ENCODE peak calls at places on chromosomes 2 and 18, in four cellular contexts. T, A, V and Q are unnamed samples.

GRCh38 chr18:73597832-73598615 is 549.6 kb downstream of the FBXO15 start:
- DNase-seq in T (no peak), A (no peak), V (no peak), Q (no peak)

GRCh38 chr2:241965931-241966412 is 96.4 kb downstream of the RTP5 start:
- DNase-seq in T (peak; percentile 98), A (no peak), V (peak; percentile 94), Q (no peak)

GRCh38 chr2:233076749-233077148 is 16.6 kb downstream of the INPP5D start:
- DNase-seq in T (no peak), A (no peak), V (no peak), Q (no peak)

GRCh38 chr2:133200684-133201421 is 367.4 kb downstream of the NCKAP5 start:
- DNase-seq in T (peak; percentile 95), A (no peak), V (peak; percentile 95), Q (no peak)

GRCh38 chr2:215888680-215889079 is 124.7 kb downstream of the MREG start:
- DNase-seq in T (peak; percentile 22), A (no peak), V (no peak), Q (no peak)

GRCh38 chr2:206477296-206477695 is 34.0 kb downstream of the ADAM23 start:
- DNase-seq in T (peak; percentile 32), A (no peak), V (peak; percentile 34), Q (no peak)

GRCh38 chr2:157934684-157935377 is 58.7 kb upstream of the ACVR1 start:
- DNase-seq in T (no peak), A (no peak), V (no peak), Q (no peak)

GRCh38 chr18:7955175-7955574 is 388.1 kb downstream of the PTPRM start:
- DNase-seq in T (no peak), A (no peak), V (no peak), Q (no peak)

GRCh38 chr2:80392446-80392845 is 87.9 kb upstream of the LRRTM1 start:
- DNase-seq in T (peak; percentile 31), A (no peak), V (peak; percentile 43), Q (no peak)

DNA sequence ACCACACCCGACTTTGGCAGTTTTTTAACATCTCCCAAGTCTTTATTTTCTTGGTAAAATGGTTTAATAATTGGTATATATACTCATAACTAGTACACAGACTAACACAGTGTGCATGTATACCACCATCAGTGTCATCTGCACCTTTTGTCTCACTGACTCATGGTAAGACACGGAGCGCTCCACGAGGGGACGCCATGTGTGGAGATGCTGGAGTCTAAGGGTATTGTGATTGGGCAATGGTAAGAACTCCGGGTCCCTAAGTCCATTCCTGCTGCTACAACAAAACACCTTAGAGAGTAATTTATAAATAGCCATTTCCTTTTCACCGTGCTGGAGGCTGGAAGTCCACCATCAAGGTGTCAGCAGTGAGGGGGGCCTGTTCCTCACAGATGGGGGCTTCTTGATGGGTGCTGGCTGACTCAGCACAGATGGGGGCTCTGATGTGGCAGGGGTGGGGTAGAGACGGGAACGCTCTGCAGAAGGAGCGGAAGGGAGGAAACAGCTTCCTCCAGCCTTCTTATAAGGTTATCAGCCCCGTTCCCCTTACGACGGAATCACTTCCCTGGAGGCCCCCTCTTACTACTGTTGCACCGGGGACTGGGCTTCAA is 42.0 kb upstream of the EDAR start:
- DNase-seq in T (no peak), A (no peak), V (no peak), Q (no peak)
- H3K9ac ChIP-seq in T (no peak overlapping the region), A (no peak overlapping the region), V (no peak overlapping the region), Q (peak overlapping the region; percentile 52)

DNA sequence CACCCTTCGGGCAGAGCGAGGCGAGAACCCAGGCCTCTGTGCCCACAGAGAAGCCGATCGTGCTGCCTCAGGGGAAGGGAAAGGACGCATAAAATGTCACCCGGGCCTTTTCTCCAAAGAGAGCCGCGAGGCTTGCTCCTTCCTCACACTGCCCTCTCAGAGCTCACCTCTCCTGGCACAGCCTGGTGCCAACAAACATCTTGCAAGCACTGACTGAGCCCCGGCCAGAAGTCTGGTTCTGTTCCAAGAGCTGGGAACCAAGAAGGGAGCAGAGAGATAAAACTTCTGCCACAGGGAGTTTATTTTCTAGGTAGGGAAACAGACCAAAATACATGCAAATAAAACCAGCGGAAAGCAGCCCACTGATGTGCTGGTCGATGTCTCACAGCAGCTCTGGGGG is 13.6 kb upstream of the ADI1 start:
- DNase-seq in T (no peak), A (no peak), V (no peak), Q (no peak)
- H3K4me3 ChIP-seq in T (no peak overlapping the region), A (no peak overlapping the region), V (no peak overlapping the region), Q (no peak overlapping the region)

GRCh38 chr2:64604155-64604554 is 49.6 kb downstream of the SERTAD2 start:
- DNase-seq in T (no peak), A (no peak), V (no peak), Q (no peak)
- H3K4me1 ChIP-seq in T (no peaks in the 10 kb centered on the region), A (peaks cover 11% of the 10 kb centered on the region), V (peaks cover 24% of the 10 kb centered on the region), Q (peaks cover 19% of the 10 kb centered on the region)

GRCh38 chr2:9336534-9337354 is 86.6 kb downstream of the ITGB1BP1 start:
- DNase-seq in T (peak; percentile 86), A (peak; percentile 84), V (peak; percentile 87), Q (peak; percentile 95)
- H3K9ac ChIP-seq in T (no peak overlapping the region), A (no peak overlapping the region), V (no peak overlapping the region), Q (no peak overlapping the region)

GRCh38 chr18:48991299-48992055 is 40.7 kb upstream of the SMAD7 start:
- DNase-seq in T (no peak), A (no peak), V (no peak), Q (no peak)
- H3K4me3 ChIP-seq in T (no peak overlapping the region), A (no peak overlapping the region), V (no peak overlapping the region), Q (no peak overlapping the region)

GRCh38 chr18:46414863-46415262 is 242.2 kb downstream of the LOXHD1 start:
- DNase-seq in T (no peak), A (peak; percentile 57), V (no peak), Q (no peak)

GRCh38 chr18:46411191-46411590 is 245.8 kb downstream of the LOXHD1 start:
- DNase-seq in T (no peak), A (no peak), V (no peak), Q (no peak)

GRCh38 chr18:46413684-46414083 is 243.3 kb downstream of the LOXHD1 start:
- DNase-seq in T (no peak), A (no peak), V (no peak), Q (no peak)

GRCh38 chr18:46411862-46412690 is 244.9 kb downstream of the LOXHD1 start:
- DNase-seq in T (peak; percentile 16), A (peak; percentile 80), V (no peak), Q (peak; percentile 29)

DNA sequence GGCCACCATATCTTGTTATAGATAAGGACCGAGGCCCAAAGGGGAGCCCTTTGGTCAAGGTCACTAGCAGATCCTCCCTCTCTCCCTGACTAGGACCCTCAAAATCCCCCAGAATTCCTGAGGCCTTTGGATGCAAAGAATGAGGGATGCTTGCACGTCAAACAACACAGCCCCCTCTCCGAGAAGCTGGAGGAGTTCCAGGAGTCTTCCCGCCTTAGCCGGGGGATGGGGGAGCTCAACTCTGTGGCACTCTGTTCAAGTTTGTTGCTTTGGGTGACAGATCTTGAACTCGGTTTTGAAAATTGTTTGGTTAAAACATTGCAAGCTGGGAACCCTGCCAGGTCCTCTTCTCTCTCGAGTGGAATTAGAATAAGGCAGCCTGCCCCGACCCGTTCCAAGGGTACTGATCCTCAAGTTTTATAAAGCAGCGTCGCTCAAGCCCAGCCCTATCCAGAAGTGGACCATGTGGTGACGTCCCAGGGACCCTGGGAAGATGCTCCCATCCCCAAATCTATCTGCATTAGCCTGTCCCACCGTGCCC is 244.1 kb downstream of the LOXHD1 start:
- DNase-seq in T (no peak), A (no peak), V (no peak), Q (peak; percentile 40)
- H3K4me1 ChIP-seq in T (no peaks in the 10 kb centered on the region), A (peaks cover 80% of the 10 kb centered on the region), V (no peaks in the 10 kb centered on the region), Q (no peaks in the 10 kb centered on the region)

DNA sequence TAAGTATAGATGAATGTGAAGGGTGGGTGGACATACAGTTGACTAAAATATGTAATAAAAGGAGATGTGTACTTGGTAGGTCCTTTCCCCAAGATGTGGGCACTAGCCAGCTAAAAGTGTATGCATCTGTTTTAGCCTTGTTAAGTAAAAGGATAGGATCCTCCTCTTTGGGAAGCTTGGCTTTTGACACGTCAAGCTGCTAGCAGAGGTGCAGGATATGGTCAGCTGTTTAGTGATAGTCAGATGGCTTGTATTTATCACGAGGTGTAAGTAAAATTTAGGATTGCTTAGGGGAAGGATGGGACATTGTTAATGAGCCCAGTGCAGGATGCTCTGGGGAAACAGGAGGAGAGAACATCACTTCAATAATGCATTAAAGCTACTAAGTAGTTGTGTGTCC is 1.5 kb downstream of the MFSD6 start:
- DNase-seq in T (no peak), A (peak; percentile 11), V (no peak), Q (no peak)
- H3K9ac ChIP-seq in T (no peak overlapping the region), A (no peak overlapping the region), V (no peak overlapping the region), Q (no peak overlapping the region)

DNA sequence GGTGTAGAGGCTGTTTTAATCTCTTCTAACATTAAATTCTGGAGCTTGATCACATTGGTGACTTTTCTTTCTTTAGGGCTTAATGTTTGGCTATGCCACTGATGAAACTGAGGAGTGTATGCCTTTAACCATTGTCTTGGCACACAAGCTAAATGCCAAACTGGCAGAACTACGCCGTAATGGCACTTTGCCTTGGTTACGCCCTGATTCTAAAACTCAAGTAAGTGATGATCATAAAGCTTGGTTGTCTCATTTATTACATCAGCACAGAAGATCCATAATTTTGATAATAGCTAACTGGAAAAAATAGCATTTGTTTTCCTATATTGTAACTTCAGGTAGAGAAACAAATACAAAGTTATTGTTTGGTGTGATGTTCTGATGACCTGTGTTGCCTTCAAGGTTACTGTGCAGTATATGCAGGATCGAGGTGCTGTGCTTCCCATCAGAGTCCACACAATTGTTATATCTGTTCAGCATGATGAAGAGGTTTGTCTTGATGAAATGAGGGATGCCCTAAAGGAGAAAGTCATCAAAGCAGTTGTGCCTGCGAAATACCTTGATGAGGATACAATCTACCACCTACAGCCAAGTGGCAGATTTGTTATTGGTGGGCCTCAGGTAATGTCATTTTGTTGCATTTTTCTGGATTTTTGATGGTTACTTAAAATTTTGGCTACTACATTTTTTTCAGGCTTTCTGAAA is 2.9 kb downstream of the MAT2A start:
- DNase-seq in T (no peak), A (no peak), V (peak; percentile 66), Q (peak; percentile 45)
- H3K4me3 ChIP-seq in T (peak overlapping the region; percentile 99), A (peak overlapping the region; percentile 99), V (peak overlapping the region; percentile 92), Q (peak overlapping the region; percentile 69)

DNA sequence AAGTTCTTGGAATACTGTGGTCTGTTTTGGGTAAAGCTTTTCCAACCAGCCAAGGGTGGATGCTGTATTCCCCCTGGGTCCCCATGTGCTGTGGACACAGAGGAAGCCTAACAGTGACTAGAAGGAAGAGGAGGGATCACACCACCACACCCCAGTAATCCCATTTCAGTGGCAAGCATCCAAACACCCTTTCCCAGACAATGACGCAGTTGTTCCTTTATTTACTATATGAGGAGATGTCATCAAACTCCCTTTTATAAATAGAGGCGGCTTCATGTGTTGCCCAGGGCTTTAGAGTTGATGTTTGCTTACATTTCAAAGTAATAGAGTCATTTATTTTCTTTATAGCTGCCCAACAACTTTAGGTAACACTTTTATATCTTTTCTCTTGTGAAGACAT is 959.4 kb upstream of the GYPC start:
- DNase-seq in T (no peak), A (no peak), V (no peak), Q (peak; percentile 76)
- H3K4me1 ChIP-seq in T (no peaks in the 10 kb centered on the region), A (no peaks in the 10 kb centered on the region), V (no peaks in the 10 kb centered on the region), Q (no peaks in the 10 kb centered on the region)